ENCODE peak calls at places on chromosomes 12 and 14, in five cellular contexts. E, U, M, V and K are unnamed samples.

GRCh38 chr12:89977356-89978185 is 268.9 kb upstream of the ATP2B1 start:
- DNase-seq in E (no peak), U (no peak), M (no peak), V (no peak), K (no peak)

GRCh38 chr14:70934502-70935134 is 27.4 kb downstream of the PCNX1 start:
- DNase-seq in E (no peak), U (no peak), M (no peak), V (peak; percentile 30), K (peak; percentile 39)

GRCh38 chr14:55336691-55337090 is 65.5 kb downstream of the FBXO34 start:
- DNase-seq in E (no peak), U (no peak), M (no peak), V (no peak), K (no peak)

GRCh38 chr12:1592444-1593231 is 1.7 kb downstream of the FBXL14 start:
- DNase-seq in E (peak; percentile 62), U (peak; percentile 16), M (peak; percentile 29), V (peak; percentile 55), K (peak; percentile 49)

GRCh38 chr14:53963491-53964227 is 7.0 kb upstream of the BMP4 start:
- DNase-seq in E (peak; percentile 47), U (peak; percentile 75), M (peak; percentile 67), V (no peak), K (no peak)

GRCh38 chr14:73567951-73568885 is 795 bp upstream of the ACOT2 start:
- DNase-seq in E (no peak), U (no peak), M (no peak), V (no peak), K (no peak)

GRCh38 chr14:21055473-21056117 is 2.0 kb upstream of the RNASE8 start:
- DNase-seq in E (no peak), U (no peak), M (no peak), V (no peak), K (no peak)

GRCh38 chr14:99795046-99795445 is 1.8 kb downstream of the EML1 start:
- DNase-seq in E (no peak), U (no peak), M (no peak), V (no peak), K (no peak)

GRCh38 chr12:32440120-32440865 is 40.9 kb downstream of the FGD4 start:
- DNase-seq in E (no peak), U (no peak), M (no peak), V (no peak), K (no peak)

GRCh38 chr12:66239295-66239694 is 50.3 kb downstream of the IRAK3 start:
- DNase-seq in E (no peak), U (no peak), M (no peak), V (no peak), K (no peak)

GRCh38 chr14:64563696-64564095 is 13.9 kb downstream of the PPP1R36 start:
- DNase-seq in E (no peak), U (no peak), M (no peak), V (no peak), K (no peak)

GRCh38 chr12:25550186-25550585 is 2.9 kb downstream of the LMNTD1 start:
- DNase-seq in E (no peak), U (no peak), M (no peak), V (no peak), K (no peak)

GRCh38 chr12:76641073-76641472 is 81.5 kb upstream of the OSBPL8 start:
- DNase-seq in E (no peak), U (no peak), M (no peak), V (no peak), K (no peak)

GRCh38 chr12:132596016-132596415 is 14.4 kb downstream of the LRCOL1 start:
- DNase-seq in E (no peak), U (no peak), M (no peak), V (no peak), K (no peak)

GRCh38 chr12:11695321-11695720 is 45.8 kb downstream of the ETV6 start:
- DNase-seq in E (no peak), U (no peak), M (no peak), V (no peak), K (no peak)

GRCh38 chr14:74085047-74085637 is 386 bp downstream of the LIN52 start:
- DNase-seq in E (no peak), U (no peak), M (peak; percentile 42), V (peak; percentile 12), K (peak; percentile 26)

GRCh38 chr12:105420659-105421240 is 90.3 kb downstream of the C12orf75 start:
- DNase-seq in E (peak; percentile 71), U (peak; percentile 85), M (peak; percentile 83), V (peak; percentile 57), K (peak; percentile 56)

GRCh38 chr14:83975435-83976222 is 1554.3 kb upstream of the FLRT2 start:
- DNase-seq in E (peak; percentile 32), U (no peak), M (peak; percentile 12), V (no peak), K (no peak)

GRCh38 chr12:67413577-67413976 is 144.4 kb downstream of the CAND1 start:
- DNase-seq in E (no peak), U (no peak), M (no peak), V (no peak), K (no peak)

GRCh38 chr12:68011882-68012207 is 22.6 kb downstream of the IFNG-AS1 start:
- DNase-seq in E (no peak), U (no peak), M (no peak), V (no peak), K (no peak)

GRCh38 chr14:23544511-23545447 is 6.8 kb downstream of the ZFHX2 start:
- DNase-seq in E (peak; percentile 91), U (no peak), M (peak; percentile 59), V (no peak), K (no peak)

GRCh38 chr14:92974541-92975345 is 51.8 kb downstream of the CHGA start:
- DNase-seq in E (no peak), U (no peak), M (no peak), V (no peak), K (no peak)

GRCh38 chr12:97711392-97711791 is 248.8 kb downstream of the RMST start:
- DNase-seq in E (no peak), U (no peak), M (no peak), V (no peak), K (no peak)

GRCh38 chr12:97713217-97713616 is 250.6 kb downstream of the RMST start:
- DNase-seq in E (no peak), U (no peak), M (no peak), V (no peak), K (no peak)

GRCh38 chr12:97713972-97714588 is 251.5 kb downstream of the RMST start:
- DNase-seq in E (no peak), U (no peak), M (no peak), V (no peak), K (no peak)

GRCh38 chr12:97716356-97716755 is 253.8 kb downstream of the RMST start:
- DNase-seq in E (peak; percentile 40), U (peak; percentile 30), M (no peak), V (no peak), K (no peak)
- TF ChIP-seq CTCF in E (peak; percentile 71), U (peak; percentile 56), M (no peak), V (no peak), K (no peak)

GRCh38 chr12:28175098-28175589 is 15.1 kb upstream of the CCDC91 start:
- DNase-seq in E (no peak), U (no peak), M (no peak), V (no peak), K (no peak)

GRCh38 chr12:28171356-28172060 is 18.7 kb upstream of the CCDC91 start:
- DNase-seq in E (no peak), U (no peak), M (no peak), V (no peak), K (no peak)

GRCh38 chr12:28176295-28176694 is 14.0 kb upstream of the CCDC91 start:
- DNase-seq in E (no peak), U (no peak), M (no peak), V (no peak), K (no peak)

GRCh38 chr12:28173440-28173839 is 16.8 kb upstream of the CCDC91 start:
- DNase-seq in E (no peak), U (no peak), M (no peak), V (no peak), K (no peak)

DNA sequence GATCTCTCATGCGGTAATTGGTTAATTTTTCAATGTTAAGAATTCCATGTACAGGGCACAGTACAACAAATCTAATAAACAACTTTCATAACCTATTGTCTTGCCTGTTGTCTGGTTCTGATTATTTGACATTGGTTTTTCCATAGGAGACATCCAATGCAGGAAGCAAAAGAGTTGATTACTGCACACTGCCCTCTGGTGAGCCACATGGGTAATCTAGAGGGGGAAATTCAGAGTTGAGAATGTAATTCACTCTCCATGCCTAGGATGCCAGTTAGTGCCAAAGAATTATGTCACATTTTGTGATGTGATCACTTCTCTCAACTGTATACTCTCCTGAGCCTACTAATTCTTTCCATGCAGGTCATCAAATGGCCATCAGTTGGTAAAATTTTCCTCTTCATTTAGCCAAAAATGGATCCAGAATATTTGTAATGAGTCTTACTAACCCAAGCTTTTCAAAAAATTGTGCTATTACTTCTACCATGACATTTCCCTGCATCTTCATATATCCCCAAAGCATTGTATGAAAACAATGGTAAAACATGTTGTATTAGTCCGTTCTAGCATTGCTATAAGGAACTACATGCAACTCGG is 17.7 kb upstream of the CCDC91 start:
- DNase-seq in E (peak; percentile 34), U (peak; percentile 43), M (peak; percentile 15), V (no peak), K (no peak)
- TF ChIP-seq CTCF in E (peak; percentile 75), U (peak; percentile 31), M (peak; percentile 57), V (peak; percentile 37), K (peak; percentile 25)

GRCh38 chr12:114678028-114678427 is 5.9 kb downstream of the TBX3 start:
- DNase-seq in E (no peak), U (no peak), M (no peak), V (no peak), K (no peak)
- TF ChIP-seq CTCF in E (no peak), U (no peak), M (no peak), V (no peak), K (no peak)

GRCh38 chr12:71014180-71014785 is 93.7 kb upstream of the PTPRR start:
- DNase-seq in E (no peak), U (peak; percentile 24), M (no peak), V (no peak), K (no peak)
- TF ChIP-seq CTCF in E (peak; percentile 68), U (peak; percentile 69), M (peak; percentile 36), V (no peak), K (no peak)

GRCh38 chr12:4978737-4979136 is 64.9 kb upstream of the KCNA5 start:
- DNase-seq in E (peak; percentile 57), U (no peak), M (no peak), V (no peak), K (no peak)

GRCh38 chr12:4979737-4980136 is 63.9 kb upstream of the KCNA5 start:
- DNase-seq in E (no peak), U (no peak), M (no peak), V (no peak), K (peak; percentile 42)

GRCh38 chr12:4974217-4974616 is 64.5 kb downstream of the KCNA1 start:
- DNase-seq in E (no peak), U (no peak), M (no peak), V (no peak), K (no peak)

GRCh38 chr12:4977104-4977503 is 66.6 kb upstream of the KCNA5 start:
- DNase-seq in E (no peak), U (no peak), M (no peak), V (no peak), K (no peak)

GRCh38 chr12:4975574-4975973 is 65.9 kb downstream of the KCNA1 start:
- DNase-seq in E (peak; percentile 84), U (no peak), M (peak; percentile 41), V (peak; percentile 43), K (peak; percentile 30)
- TF ChIP-seq CTCF in E (no peak), U (no peak), M (no peak), V (no peak), K (peak; percentile 32)